ENCODE peak calls at places on chromosomes 3 and 15, in seven cellular contexts. Z is heart right ventricle; B is left ventricle myocardium inferior; A is EH; J is left ventricle myocardium superior; I is effector CD8-positive, alpha-beta T cell; L is mesendoderm. H is an unnamed sample.

GRCh38 chr3:140910860-140911259 is 30.8 kb upstream of the SLC25A36 start:
- DNase-seq in I (no peak), J (no peak), L (peak), B (no peak), Z (no peak), A (peak), H (no peak)

GRCh38 chr3:50236484-50237132 is 604 bp downstream of the GNAI2 start:
- DNase-seq in A (no peak), I (no peak), B (no peak), L (no peak), Z (no peak), J (no peak), H (no peak)

GRCh38 chr3:48466386-48467109 is 20.0 kb downstream of the ATRIP start:
- DNase-seq in B (peak), I (peak), L (no peak), Z (peak), J (no peak), A (no peak), H (no peak)

GRCh38 chr3:10213156-10213792 is 35.0 kb upstream of the TATDN2 start:
- DNase-seq in Z (no peak), I (no peak), J (no peak), B (no peak), L (no peak), A (no peak), H (no peak)

GRCh38 chr3:124800076-124800475 is 69.8 kb downstream of the UMPS start:
- DNase-seq in I (no peak), Z (no peak), J (no peak), A (no peak), B (no peak), L (no peak), H (no peak)

GRCh38 chr3:122824465-122825379 is 29.9 kb downstream of the SLC49A4 start:
- DNase-seq in Z (no peak), L (no peak), J (no peak), B (no peak), I (no peak), A (peak), H (no peak)

GRCh38 chr3:193826126-193826795 is 233.3 kb downstream of the OPA1 start:
- DNase-seq in J (no peak), I (no peak), Z (no peak), A (peak), L (peak), B (no peak), H (no peak)

GRCh38 chr3:129015388-129016105 is 14.4 kb downstream of the EFCC1 start:
- DNase-seq in I (no peak), A (peak), B (peak), J (no peak), Z (peak), L (peak), H (no peak)

GRCh38 chr15:33592864-33593263 is 282.1 kb downstream of the RYR3 start:
- DNase-seq in B (no peak), J (no peak), I (no peak), Z (no peak), L (peak), A (no peak), H (no peak)

GRCh38 chr15:81516012-81516411 is 142.0 kb upstream of the TMC3 start:
- DNase-seq in J (no peak), B (no peak), I (no peak), L (no peak), A (peak), Z (no peak), H (no peak)

GRCh38 chr3:173911446-173911845 is 513.9 kb downstream of the NLGN1 start:
- DNase-seq in L (no peak), A (no peak), B (no peak), J (no peak), Z (no peak), I (no peak), H (no peak)

GRCh38 chr15:96728591-96728990 is 398.1 kb downstream of the NR2F2 start:
- DNase-seq in I (no peak), L (no peak), B (no peak), A (no peak), Z (no peak), J (no peak), H (no peak)